ENCODE peak calls at places on chromosomes 1 and 21, in ten cellular contexts. One of them, this sample, is unnamed.
A peak's percentile ranks its signal among the peaks of the same experiment; 100 is the strongest.

GRCh38 chr1:68213843-68214242 is 18.5 kb downstream of the WLS start:
- DNase-seq in midbrain: peak; percentile 19
- DNase-seq in RWPE1: no peak
- DNase-seq in progenitor cell of endocrine pancreas: no peak
- DNase-seq in stimulated activated CD8-positive, alpha-beta memory T cell treated with anti-CD3 and anti-CD28 coated beads, Interleukin-15, amount 100 ng/mL, for 4 hours: no peak
- DNase-seq in Karpas-422: no peak
- DNase-seq in NCI-H187: no peak
- DNase-seq in mesothelial cell of epicardium: no peak
- DNase-seq in neuronal stem cell: no peak
- DNase-seq in NCI-H69: peak; percentile 59
- DNase-seq in this sample: no peak

GRCh38 chr1:6003568-6004411 is 11.6 kb upstream of the NPHP4 start:
- DNase-seq in midbrain: no peak
- DNase-seq in RWPE1: no peak
- DNase-seq in progenitor cell of endocrine pancreas: no peak
- DNase-seq in stimulated activated CD8-positive, alpha-beta memory T cell treated with anti-CD3 and anti-CD28 coated beads, Interleukin-15, amount 100 ng/mL, for 4 hours: no peak
- DNase-seq in Karpas-422: no peak
- DNase-seq in NCI-H187: peak; percentile 58
- DNase-seq in mesothelial cell of epicardium: no peak
- DNase-seq in neuronal stem cell: peak; percentile 36
- DNase-seq in NCI-H69: peak; percentile 87
- DNase-seq in this sample: no peak

GRCh38 chr21:44006656-44007055 is 5.5 kb upstream of the TRAPPC10 start:
- DNase-seq in midbrain: no peak
- DNase-seq in RWPE1: no peak
- DNase-seq in progenitor cell of endocrine pancreas: no peak
- DNase-seq in stimulated activated CD8-positive, alpha-beta memory T cell treated with anti-CD3 and anti-CD28 coated beads, Interleukin-15, amount 100 ng/mL, for 4 hours: no peak
- DNase-seq in Karpas-422: no peak
- DNase-seq in NCI-H187: no peak
- DNase-seq in mesothelial cell of epicardium: no peak
- DNase-seq in neuronal stem cell: no peak
- DNase-seq in NCI-H69: no peak
- DNase-seq in this sample: no peak

GRCh38 chr21:32599146-32599925 is 12.8 kb downstream of the CFAP298 start:
- DNase-seq in midbrain: no peak
- DNase-seq in RWPE1: no peak
- DNase-seq in progenitor cell of endocrine pancreas: no peak
- DNase-seq in stimulated activated CD8-positive, alpha-beta memory T cell treated with anti-CD3 and anti-CD28 coated beads, Interleukin-15, amount 100 ng/mL, for 4 hours: no peak
- DNase-seq in Karpas-422: no peak
- DNase-seq in NCI-H187: no peak
- DNase-seq in mesothelial cell of epicardium: no peak
- DNase-seq in neuronal stem cell: no peak
- DNase-seq in NCI-H69: peak; percentile 23
- DNase-seq in this sample: no peak

GRCh38 chr1:155834296-155834926 is 22.6 kb downstream of the GON4L start:
- DNase-seq in midbrain: no peak
- DNase-seq in RWPE1: no peak
- DNase-seq in progenitor cell of endocrine pancreas: no peak
- DNase-seq in stimulated activated CD8-positive, alpha-beta memory T cell treated with anti-CD3 and anti-CD28 coated beads, Interleukin-15, amount 100 ng/mL, for 4 hours: no peak
- DNase-seq in Karpas-422: peak; percentile 51
- DNase-seq in NCI-H187: no peak
- DNase-seq in mesothelial cell of epicardium: no peak
- DNase-seq in neuronal stem cell: peak; percentile 26
- DNase-seq in NCI-H69: no peak
- DNase-seq in this sample: no peak

GRCh38 chr1:154272999-154273563 is 652 bp downstream of the HAX1 start:
- DNase-seq in midbrain: no peak
- DNase-seq in RWPE1: no peak
- DNase-seq in progenitor cell of endocrine pancreas: no peak
- DNase-seq in stimulated activated CD8-positive, alpha-beta memory T cell treated with anti-CD3 and anti-CD28 coated beads, Interleukin-15, amount 100 ng/mL, for 4 hours: no peak
- DNase-seq in Karpas-422: no peak
- DNase-seq in NCI-H187: no peak
- DNase-seq in mesothelial cell of epicardium: no peak
- DNase-seq in neuronal stem cell: no peak
- DNase-seq in NCI-H69: no peak
- DNase-seq in this sample: no peak

GRCh38 chr1:246001142-246001812 is 505.8 kb downstream of the SMYD3 start:
- DNase-seq in midbrain: no peak
- DNase-seq in RWPE1: no peak
- DNase-seq in progenitor cell of endocrine pancreas: no peak
- DNase-seq in stimulated activated CD8-positive, alpha-beta memory T cell treated with anti-CD3 and anti-CD28 coated beads, Interleukin-15, amount 100 ng/mL, for 4 hours: no peak
- DNase-seq in Karpas-422: no peak
- DNase-seq in NCI-H187: no peak
- DNase-seq in mesothelial cell of epicardium: no peak
- DNase-seq in neuronal stem cell: no peak
- DNase-seq in NCI-H69: no peak
- DNase-seq in this sample: no peak

GRCh38 chr1:6180215-6180577 is at the start of gene CHD5:
- DNase-seq in midbrain: no peak
- DNase-seq in RWPE1: no peak
- DNase-seq in progenitor cell of endocrine pancreas: no peak
- DNase-seq in stimulated activated CD8-positive, alpha-beta memory T cell treated with anti-CD3 and anti-CD28 coated beads, Interleukin-15, amount 100 ng/mL, for 4 hours: no peak
- DNase-seq in Karpas-422: no peak
- DNase-seq in NCI-H187: no peak
- DNase-seq in mesothelial cell of epicardium: no peak
- DNase-seq in neuronal stem cell: peak; percentile 44
- DNase-seq in NCI-H69: peak; percentile 66
- DNase-seq in this sample: no peak

GRCh38 chr1:15765495-15766194 is 7.0 kb downstream of the FBLIM1 start:
- DNase-seq in midbrain: no peak
- DNase-seq in RWPE1: peak; percentile 97
- DNase-seq in progenitor cell of endocrine pancreas: no peak
- DNase-seq in stimulated activated CD8-positive, alpha-beta memory T cell treated with anti-CD3 and anti-CD28 coated beads, Interleukin-15, amount 100 ng/mL, for 4 hours: no peak
- DNase-seq in Karpas-422: peak; percentile 62
- DNase-seq in NCI-H187: no peak
- DNase-seq in mesothelial cell of epicardium: no peak
- DNase-seq in neuronal stem cell: no peak
- DNase-seq in NCI-H69: no peak
- DNase-seq in this sample: no peak

This sample was measured in H1.